ENCODE peak calls at places on chromosomes 5 and 9, in four cellular contexts. One of them, this sample, is unnamed.
A peak's percentile ranks its signal among the peaks of the same experiment; 100 is the strongest.

GRCh38 chr9:71552480-71552879 is 215.8 kb downstream of the CEMIP2 start:
- DNase-seq in heart left ventricle: no peak
- DNase-seq in Right ventricle myocardium superior: no peak
- DNase-seq in A549: no peak
- DNase-seq in this sample: no peak

GRCh38 chr9:76162109-76162730 is 232.0 kb downstream of the RFK start:
- DNase-seq in heart left ventricle: no peak
- DNase-seq in Right ventricle myocardium superior: no peak
- DNase-seq in A549: no peak
- DNase-seq in this sample: no peak

GRCh38 chr5:72618699-72619098 is 111.5 kb upstream of the ZNF366 start:
- DNase-seq in heart left ventricle: no peak
- DNase-seq in Right ventricle myocardium superior: no peak
- DNase-seq in A549: no peak
- DNase-seq in this sample: no peak

GRCh38 chr9:91951944-91952520 is 2.0 kb upstream of the ROR2 start:
- DNase-seq in heart left ventricle: no peak
- DNase-seq in Right ventricle myocardium superior: no peak
- DNase-seq in A549: no peak
- DNase-seq in this sample: no peak

GRCh38 chr5:66793049-66793448 is 196.9 kb downstream of the MAST4 start:
- DNase-seq in heart left ventricle: no peak
- DNase-seq in Right ventricle myocardium superior: no peak
- DNase-seq in A549: no peak
- DNase-seq in this sample: no peak

GRCh38 chr5:143791848-143792701 is 19.9 kb upstream of the HMHB1 start:
- DNase-seq in heart left ventricle: no peak
- DNase-seq in Right ventricle myocardium superior: no peak
- DNase-seq in A549: no peak
- DNase-seq in this sample: peak; percentile 22

GRCh38 chr5:137254695-137255094 is 244.4 kb downstream of the SPOCK1 start:
- DNase-seq in heart left ventricle: no peak
- DNase-seq in Right ventricle myocardium superior: no peak
- DNase-seq in A549: no peak
- DNase-seq in this sample: no peak

GRCh38 chr9:2337602-2338001 is 284.0 kb upstream of the VLDLR start:
- DNase-seq in heart left ventricle: no peak
- DNase-seq in Right ventricle myocardium superior: peak; percentile 46
- DNase-seq in A549: no peak
- DNase-seq in this sample: no peak

GRCh38 chr9:79977510-79978197 is 405.9 kb downstream of the TLE4 start:
- DNase-seq in heart left ventricle: no peak
- DNase-seq in Right ventricle myocardium superior: no peak
- DNase-seq in A549: no peak
- DNase-seq in this sample: no peak

This sample was measured in retinal pigment epithelial cell.